ENCODE peak calls at places on chromosomes 11 and 22, in seven cellular contexts. K is stimulated activated CD4-positive, alpha-beta T cell treated with anti-CD3 and anti-CD28 coated beads, Interleukin-2, amount 100 ng/mL, for 24 hours; Z is SK-N-SH; U is amniotic stem cell; S is stimulated activated naive CD4-positive, alpha-beta T cell; R is H54; F is hippocampal formation. T is an unnamed sample.

GRCh38 chr22:31238057-31238456 is 26.0 kb downstream of the LIMK2 start:
- DNase-seq in K (no peak), Z (no peak), U (no peak), S (no peak), R (no peak), F (no peak), T (no peak)

GRCh38 chr11:8757533-8757932 is 74.9 kb downstream of the RPL27A start:
- DNase-seq in K (no peak), Z (no peak), U (no peak), S (no peak), R (no peak), F (no peak), T (no peak)

GRCh38 chr11:46180741-46181140 is 59.5 kb upstream of the PHF21A start:
- DNase-seq in K (no peak), Z (no peak), U (no peak), S (no peak), R (no peak), F (no peak), T (no peak)

GRCh38 chr11:80155412-80156017 is 714.7 kb upstream of the TENM4 start:
- DNase-seq in K (no peak), Z (peak), U (no peak), S (no peak), R (no peak), F (no peak), T (no peak)

GRCh38 chr11:37504925-37505324 is 906.9 kb upstream of the RAG2 start:
- DNase-seq in K (no peak), Z (no peak), U (peak), S (no peak), R (peak), F (no peak), T (no peak)

GRCh38 chr11:9203715-9204311 is 61.3 kb downstream of the DENND5A start:
- DNase-seq in K (no peak), Z (peak), U (no peak), S (no peak), R (no peak), F (peak), T (no peak)

GRCh38 chr11:119342023-119342300 is 1.3 kb upstream of the C1QTNF5 start:
- DNase-seq in K (no peak), Z (no peak), U (no peak), S (no peak), R (no peak), F (no peak), T (peak)

GRCh38 chr22:18091916-18092526 is 14.2 kb downstream of the PEX26 start:
- DNase-seq in K (no peak), Z (no peak), U (no peak), S (no peak), R (peak), F (no peak), T (peak)

GRCh38 chr11:122095950-122096942 is 19.8 kb downstream of the BLID start:
- DNase-seq in K (no peak), Z (no peak), U (peak), S (no peak), R (no peak), F (no peak), T (no peak)

GRCh38 chr11:35040221-35040942 is 98.6 kb upstream of the CD44 start:
- DNase-seq in K (peak), Z (no peak), U (no peak), S (peak), R (peak), F (no peak), T (no peak)

GRCh38 chr11:33942954-33943353 is 51.1 kb upstream of the LMO2 start:
- DNase-seq in K (no peak), Z (no peak), U (no peak), S (no peak), R (peak), F (no peak), T (peak)

T was measured in Right ventricle myocardium inferior.